ENCODE peak calls at places on chromosomes 16 and 17, in six cellular contexts. C, W, T, R, D and E are unnamed samples.

GRCh38 chr17:77458202-77459017 is 317.6 kb downstream of the SEC14L1 start:
- DNase-seq in C (no peak), W (peak), T (no peak), R (no peak), D (no peak), E (no peak)

GRCh38 chr17:35073183-35073790 is 9.8 kb upstream of the RFFL start:
- DNase-seq in C (no peak), W (peak), T (no peak), R (no peak), D (no peak), E (no peak)

GRCh38 chr16:27600386-27600785 is 50.4 kb downstream of the KATNIP start:
- DNase-seq in C (no peak), W (no peak), T (no peak), R (no peak), D (no peak), E (no peak)

GRCh38 chr17:29140051-29140582 is 40.1 kb downstream of the MYO18A start:
- DNase-seq in C (no peak), W (peak), T (peak), R (peak), D (peak), E (no peak)

GRCh38 chr17:81228420-81228819 is 5.7 kb upstream of the CEP131 start:
- DNase-seq in C (peak), W (no peak), T (no peak), R (no peak), D (no peak), E (no peak)

GRCh38 chr16:87366288-87366687 is 17.3 kb downstream of the FBXO31 start:
- DNase-seq in C (no peak), W (no peak), T (no peak), R (no peak), D (no peak), E (no peak)

GRCh38 chr17:33145941-33146340 is 147.2 kb downstream of the ASIC2 start:
- DNase-seq in C (no peak), W (no peak), T (no peak), R (no peak), D (no peak), E (no peak)

GRCh38 chr16:22924492-22924891 is 110.5 kb downstream of the HS3ST2 start:
- DNase-seq in C (no peak), W (no peak), T (no peak), R (no peak), D (no peak), E (no peak)

GRCh38 chr17:76370261-76370993 is 14.0 kb upstream of the SPHK1 start:
- DNase-seq in C (no peak), W (no peak), T (peak), R (peak), D (no peak), E (no peak)

GRCh38 chr17:31052187-31052889 is 42.4 kb upstream of the NF1 start:
- DNase-seq in C (no peak), W (no peak), T (peak), R (peak), D (no peak), E (peak)

GRCh38 chr16:11094838-11095565 is 150.6 kb downstream of the CLEC16A start:
- DNase-seq in C (no peak), W (peak), T (no peak), R (no peak), D (no peak), E (no peak)

GRCh38 chr17:16887523-16888095 is 84.3 kb downstream of the TNFRSF13B start:
- DNase-seq in C (no peak), W (no peak), T (no peak), R (no peak), D (no peak), E (no peak)

GRCh38 chr16:65118866-65119265 is 3.0 kb downstream of the CDH11 start:
- DNase-seq in C (no peak), W (no peak), T (no peak), R (no peak), D (no peak), E (no peak)

GRCh38 chr17:75829747-75830146 is 14.5 kb downstream of the UNC13D start:
- DNase-seq in C (no peak), W (no peak), T (no peak), R (no peak), D (no peak), E (no peak)

GRCh38 chr17:55289106-55289446 is 24.3 kb downstream of the HLF start:
- DNase-seq in C (no peak), W (no peak), T (no peak), R (peak), D (no peak), E (no peak)

GRCh38 chr16:19014456-19014855 is 30.7 kb downstream of the TMC7 start:
- DNase-seq in C (no peak), W (no peak), T (peak), R (no peak), D (no peak), E (no peak)

GRCh38 chr16:29994613-29995329 is 646 bp downstream of the HIRIP3 start:
- DNase-seq in C (no peak), W (peak), T (no peak), R (no peak), D (no peak), E (no peak)